ENCODE peak calls at places on chromosomes 2 and 18, in ten cellular contexts. C is EH; W is Calu3; F is AG04449; Q is astrocyte of the spinal cord; H is SK-N-SH; B is NCI-H1105 treated with DMSO at 0.1 percent for 48 hours; T is DMS153; E is uterus; A is stimulated activated CD4-positive, alpha-beta T cell treated with anti-CD3 and anti-CD28 coated beads, Interleukin-2, amount 100 ng/mL, for 48 hours. K is an unnamed sample.

GRCh38 chr2:220445429-220446105 is 818.1 kb downstream of the SLC4A3 start:
- DNase-seq in E (no peak), F (no peak), H (no peak), B (no peak), A (no peak), W (no peak), C (peak), T (no peak), Q (peak), K (no peak)

GRCh38 chr2:63049291-63050185 is 1.1 kb upstream of the OTX1 start:
- DNase-seq in W (no peak), E (no peak), A (no peak), H (peak), Q (peak), B (peak), F (no peak), T (no peak), C (no peak), K (no peak)

GRCh38 chr2:147663153-147663961 is 181.5 kb upstream of the ACVR2A start:
- DNase-seq in Q (no peak), T (no peak), H (no peak), A (no peak), B (no peak), C (no peak), W (no peak), E (no peak), F (no peak), K (no peak)

GRCh38 chr18:12336251-12336650 is 28.2 kb downstream of the TUBB6 start:
- DNase-seq in H (no peak), W (no peak), E (no peak), T (no peak), A (no peak), C (no peak), F (no peak), Q (no peak), B (no peak), K (no peak)

GRCh38 chr2:145114726-145115125 is 594.8 kb upstream of the ZEB2 start:
- DNase-seq in W (no peak), Q (peak), T (no peak), B (no peak), C (peak), E (no peak), F (no peak), H (no peak), A (no peak), K (no peak)

GRCh38 chr18:54671291-54671881 is 80.3 kb downstream of the DYNAP start:
- DNase-seq in B (peak), E (no peak), Q (peak), A (no peak), F (no peak), H (peak), C (peak), T (no peak), W (peak), K (no peak)

GRCh38 chr2:237629188-237629534 is 1.8 kb downstream of the LRRFIP1 start:
- DNase-seq in W (no peak), Q (no peak), C (peak), T (no peak), F (no peak), E (no peak), H (no peak), B (no peak), A (no peak), K (no peak)

GRCh38 chr18:38961880-38962279 is 1396.3 kb upstream of the CELF4 start:
- DNase-seq in A (no peak), B (no peak), T (peak), Q (no peak), F (no peak), H (no peak), W (no peak), C (no peak), E (no peak), K (no peak)

GRCh38 chr2:215843579-215843978 is 169.8 kb downstream of the MREG start:
- DNase-seq in E (no peak), T (no peak), A (no peak), Q (peak), C (peak), B (no peak), F (peak), W (no peak), H (no peak), K (no peak)

GRCh38 chr2:30165050-30165520 is 18.3 kb downstream of the YPEL5 start:
- DNase-seq in A (peak), W (peak), E (peak), H (peak), C (peak), F (peak), Q (peak), B (peak), T (peak), K (peak)

GRCh38 chr2:222310747-222311320 is 12.0 kb upstream of the PAX3 start:
- DNase-seq in E (no peak), Q (no peak), A (no peak), C (no peak), B (no peak), F (no peak), T (no peak), W (no peak), H (no peak), K (no peak)

GRCh38 chr2:31137211-31138036 is 816 bp downstream of the GALNT14 start:
- DNase-seq in Q (peak), E (no peak), B (no peak), H (peak), A (no peak), W (peak), T (no peak), F (no peak), C (peak), K (no peak)

GRCh38 chr2:144498215-144498614 is 21.7 kb downstream of the ZEB2 start:
- DNase-seq in A (no peak), T (no peak), E (no peak), B (no peak), Q (no peak), C (no peak), H (no peak), F (no peak), W (no peak), K (no peak)

GRCh38 chr2:152874955-152875354 is 156.5 kb downstream of the ARL6IP6 start:
- DNase-seq in Q (no peak), T (no peak), C (peak), F (no peak), H (no peak), W (no peak), E (no peak), A (no peak), B (no peak), K (no peak)

GRCh38 chr18:67428805-67429204 is 87.7 kb downstream of the DSEL start:
- DNase-seq in H (no peak), T (no peak), C (peak), B (no peak), W (no peak), E (no peak), Q (peak), A (no peak), F (peak), K (no peak)

GRCh38 chr18:11389281-11389680 is 220.1 kb upstream of the SLC35G4 start:
- DNase-seq in T (no peak), F (no peak), B (no peak), C (no peak), A (no peak), H (no peak), E (no peak), Q (no peak), W (no peak), K (no peak)

GRCh38 chr2:120441744-120442471 is 96.0 kb downstream of the INHBB start:
- DNase-seq in B (peak), Q (peak), W (peak), A (no peak), T (peak), H (peak), F (no peak), C (peak), E (no peak), K (no peak)